ENCODE peak calls at places on chromosomes 1 and 21, in eight cellular contexts. N is CD8-positive, alpha-beta memory T cell; S is Panc1; W is heart left ventricle; T is mammary epithelial cell; O is ovary; K is mesendoderm; J is uterus. M is an unnamed sample.

GRCh38 chr1:19353596-19353995 is 41.5 kb downstream of the SLC66A1 start:
- DNase-seq in K (peak; percentile 78), S (no peak), O (no peak), N (no peak), J (no peak), T (no peak), W (no peak), M (peak; percentile 23)

GRCh38 chr21:25464275-25464674 is 143.0 kb downstream of the MRPL39 start:
- DNase-seq in J (no peak), O (no peak), T (peak; percentile 22), W (no peak), K (no peak), N (no peak), S (no peak), M (no peak)

GRCh38 chr1:115676498-115677171 is 34.9 kb downstream of the VANGL1 start:
- DNase-seq in N (no peak), O (no peak), K (no peak), S (no peak), W (no peak), T (peak; percentile 29), J (no peak), M (no peak)

GRCh38 chr1:230867119-230867902 is 1.0 kb downstream of the C1orf198 start:
- DNase-seq in K (no peak), T (peak; percentile 6), W (no peak), J (no peak), N (no peak), O (no peak), S (no peak), M (no peak)

GRCh38 chr1:185157599-185158469 is 867 bp downstream of the SWT1 start:
- DNase-seq in J (no peak), N (no peak), O (no peak), T (peak; percentile 3), W (no peak), K (peak; percentile 43), S (no peak), M (no peak)

GRCh38 chr1:19512545-19512944 is 27.2 kb upstream of the CAPZB start:
- DNase-seq in N (no peak), W (no peak), S (no peak), J (no peak), K (peak; percentile 69), O (no peak), T (peak; percentile 19), M (no peak)

GRCh38 chr1:242523282-242523967 is 1.1 kb downstream of the PLD5 start:
- DNase-seq in K (peak; percentile 19), J (no peak), S (no peak), W (peak; percentile 24), O (no peak), T (peak; percentile 4), N (no peak), M (no peak)

GRCh38 chr1:195202271-195202670 is 1406.0 kb downstream of the KCNT2 start:
- DNase-seq in S (no peak), T (no peak), W (no peak), N (no peak), K (no peak), J (no peak), O (peak; percentile 25), M (no peak)

DNA sequence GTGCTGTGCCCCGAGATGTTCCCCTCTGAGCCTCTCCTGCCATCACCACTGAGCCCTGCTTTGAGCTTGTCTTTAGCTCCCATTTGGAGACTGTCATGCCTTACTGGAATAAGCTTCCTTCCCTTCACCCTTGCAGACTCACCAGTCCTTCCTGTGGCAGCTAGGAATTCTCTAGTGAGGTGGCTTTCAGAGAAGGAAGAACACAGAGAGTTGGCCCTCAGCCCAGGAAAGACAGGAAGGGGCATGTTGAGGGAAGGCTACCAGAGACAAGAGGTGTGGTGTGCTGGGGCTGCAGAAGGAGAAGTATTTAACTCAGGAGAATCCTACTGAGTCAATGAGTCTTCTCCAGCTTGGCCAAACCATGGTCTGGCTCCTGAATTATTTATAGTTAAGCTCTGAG is 76.3 kb downstream of the UCK2 start:
- DNase-seq in K (no peak), S (no peak), W (no peak), J (no peak), T (peak; percentile 98), N (no peak), O (no peak), M (no peak)
- H3K27ac ChIP-seq in K (no peak overlapping the region), S (no peak overlapping the region), W (no peak overlapping the region), J (no peak overlapping the region), T (peak overlapping the region; percentile 26), N (no peak overlapping the region), O (no peak overlapping the region), M (no peak overlapping the region)

GRCh38 chr1:154353966-154354365 is 28.6 kb downstream of the ATP8B2 start:
- DNase-seq in S (no peak), K (no peak), J (no peak), W (no peak), T (no peak), N (no peak), O (no peak), M (no peak)

GRCh38 chr1:154352581-154353459 is 27.5 kb downstream of the ATP8B2 start:
- DNase-seq in W (peak; percentile 44), J (peak; percentile 38), K (peak; percentile 78), N (no peak), O (peak; percentile 46), S (no peak), T (peak; percentile 9), M (peak; percentile 82)

GRCh38 chr1:154352245-154352580 is 26.9 kb downstream of the ATP8B2 start:
- DNase-seq in K (no peak), S (no peak), W (no peak), T (no peak), J (no peak), O (no peak), N (no peak), M (no peak)

GRCh38 chr1:154351363-154352068 is 26.2 kb downstream of the ATP8B2 start:
- DNase-seq in O (no peak), J (no peak), N (no peak), K (no peak), T (no peak), S (no peak), W (no peak), M (no peak)

DNA sequence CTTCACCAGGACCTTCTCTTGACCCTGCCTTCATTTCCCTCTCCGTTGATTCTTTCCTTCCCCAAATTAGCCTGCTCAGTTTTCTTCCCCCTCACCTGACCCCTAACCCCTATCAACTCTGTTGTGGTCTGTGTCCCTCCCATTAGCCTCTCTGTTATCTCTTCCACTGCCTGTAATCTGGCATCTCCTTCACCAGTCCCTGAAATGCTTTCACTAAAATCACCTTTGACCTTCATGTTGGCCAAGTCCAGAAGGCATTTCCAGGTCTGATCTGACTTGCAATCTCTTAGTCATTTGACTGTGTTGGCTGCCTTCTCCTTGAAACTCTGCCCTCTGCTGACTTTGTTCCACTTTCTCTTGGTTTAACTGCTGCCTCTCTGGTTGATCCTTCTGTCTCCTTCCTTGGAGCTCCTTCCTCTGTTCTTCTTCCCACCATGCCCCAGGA is 28.2 kb downstream of the ATP8B2 start:
- DNase-seq in K (peak; percentile 79), W (no peak), S (no peak), N (no peak), T (peak; percentile 28), O (no peak), J (no peak), M (no peak)
- H3K4me3 ChIP-seq in K (no peak overlapping the region), W (no peak overlapping the region), S (peak overlapping the region; percentile 52), N (peak overlapping the region; percentile 76), T (no peak overlapping the region), O (no peak overlapping the region), J (peak overlapping the region; percentile 27), M (no peak overlapping the region)

GRCh38 chr1:87330954-87331318 is 2.3 kb downstream of the LMO4 start:
- DNase-seq in K (no peak), T (no peak), N (no peak), S (no peak), W (no peak), J (no peak), O (no peak), M (no peak)

GRCh38 chr1:87333692-87334347 is 5.1 kb downstream of the LMO4 start:
- DNase-seq in S (no peak), N (no peak), O (no peak), K (no peak), T (no peak), J (no peak), W (no peak), M (no peak)

GRCh38 chr1:87330201-87330953 is 1.7 kb downstream of the LMO4 start:
- DNase-seq in K (peak; percentile 88), S (no peak), O (peak; percentile 33), J (peak; percentile 18), T (peak; percentile 23), W (peak; percentile 31), N (no peak), M (peak; percentile 24)

GRCh38 chr1:87329756-87330200 is 1.1 kb downstream of the LMO4 start:
- DNase-seq in S (no peak), N (peak; percentile 3), K (peak; percentile 28), J (no peak), T (no peak), W (no peak), O (no peak), M (no peak)

GRCh38 chr1:87331319-87332269 is 2.9 kb downstream of the LMO4 start:
- DNase-seq in K (peak; percentile 96), T (peak; percentile 78), N (peak; percentile 71), O (peak; percentile 72), W (peak; percentile 86), S (no peak), J (peak; percentile 79), M (peak; percentile 95)
- H3K27ac ChIP-seq in K (peak overlapping the region; percentile 85), T (peak overlapping the region; percentile 62), N (peak overlapping the region; percentile 66), O (peak overlapping the region; percentile 71), W (peak overlapping the region; percentile 97), S (peak overlapping the region; percentile 77), J (peak overlapping the region; percentile 98), M (peak overlapping the region; percentile 96)

GRCh38 chr1:43009274-43009673 is 50.6 kb upstream of the SLC2A1 start:
- DNase-seq in J (no peak), S (no peak), K (no peak), N (no peak), O (no peak), T (no peak), W (no peak), M (no peak)

GRCh38 chr1:43005460-43006351 is 47.0 kb upstream of the SLC2A1 start:
- DNase-seq in J (no peak), W (no peak), S (no peak), O (no peak), T (no peak), N (no peak), K (peak; percentile 61), M (no peak)

GRCh38 chr1:43008106-43008424 is 49.4 kb upstream of the SLC2A1 start:
- DNase-seq in W (no peak), S (no peak), O (no peak), T (no peak), N (no peak), K (no peak), J (no peak), M (no peak)

GRCh38 chr1:43008425-43009108 is 49.9 kb upstream of the SLC2A1 start:
- DNase-seq in O (no peak), K (peak; percentile 100), J (no peak), W (no peak), T (no peak), N (no peak), S (no peak), M (no peak)

DNA sequence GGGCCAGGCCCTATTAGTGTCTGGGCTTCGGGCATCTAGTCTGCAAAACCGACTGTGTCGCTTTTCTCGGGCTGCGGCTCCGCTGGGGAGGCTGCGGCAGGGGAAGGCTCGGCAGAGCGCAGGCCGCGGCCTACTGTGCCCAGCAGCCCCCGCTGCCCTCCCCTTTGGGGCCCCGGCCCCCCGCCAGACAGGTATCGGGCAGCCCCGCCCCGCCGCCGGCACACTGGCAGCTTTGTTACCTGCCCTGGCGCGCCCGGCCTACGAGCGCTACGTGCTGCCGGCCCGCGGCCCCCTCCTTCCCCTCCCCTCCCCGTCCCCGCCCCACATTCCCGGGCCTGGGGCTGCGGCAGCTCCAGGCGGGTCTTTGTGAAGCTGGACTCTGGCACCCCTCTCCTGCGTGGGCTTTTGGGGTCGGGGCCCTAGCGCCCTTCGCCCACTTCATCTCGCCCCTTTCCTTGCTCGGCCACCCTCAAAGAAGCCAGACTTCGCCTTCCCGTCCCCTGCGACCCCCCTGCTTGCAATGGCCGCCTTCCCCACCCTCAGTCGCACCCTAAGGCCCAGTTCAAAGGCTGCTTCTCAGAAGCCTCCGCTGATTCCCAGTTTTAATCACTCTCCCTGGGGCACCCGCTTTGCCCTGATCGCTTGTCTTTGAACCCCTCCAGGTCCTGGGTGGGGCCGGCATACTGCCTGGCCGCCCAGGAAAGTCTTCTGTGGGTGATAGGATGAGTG is 48.9 kb upstream of the SLC2A1 start:
- DNase-seq in N (no peak), J (no peak), O (no peak), K (peak; percentile 76), S (no peak), W (no peak), T (no peak), M (no peak)
- H3K4me3 ChIP-seq in N (no peak overlapping the region), J (no peak overlapping the region), O (no peak overlapping the region), K (no peak overlapping the region), S (no peak overlapping the region), W (no peak overlapping the region), T (no peak overlapping the region), M (no peak overlapping the region)

M was measured in right cardiac atrium.